ENCODE peak calls at places on chromosomes 6 and 20, in four cellular contexts. P, R, V and W are unnamed samples.

GRCh38 chr20:35669681-35670080 is 5.0 kb upstream of the CPNE1 start:
- DNase-seq in P (no peak), R (no peak), V (no peak), W (no peak)

GRCh38 chr6:155381856-155382690 is 67.8 kb upstream of the TFB1M start:
- DNase-seq in P (no peak), V (no peak), R (no peak), W (no peak)

GRCh38 chr6:137637161-137637560 is 143.0 kb upstream of the OLIG3 start:
- DNase-seq in V (no peak), P (peak; percentile 52), R (peak; percentile 43), W (no peak)

GRCh38 chr6:72466971-72467566 is 154.8 kb upstream of the KCNQ5 start:
- DNase-seq in P (no peak), R (no peak), V (no peak), W (no peak)

GRCh38 chr6:73182021-73182607 is 43.2 kb downstream of the KHDC1L start:
- DNase-seq in R (no peak), P (no peak), V (no peak), W (no peak)

GRCh38 chr6:119323478-119323877 is 26.1 kb downstream of the MAN1A1 start:
- DNase-seq in V (no peak), R (no peak), P (no peak), W (no peak)

GRCh38 chr6:26021350-26022165 is 59.0 kb downstream of the TRIM38 start:
- DNase-seq in R (peak; percentile 90), V (peak; percentile 85), P (peak; percentile 97), W (peak; percentile 82)

GRCh38 chr20:6045566-6045965 is 8.3 kb downstream of the LRRN4 start:
- DNase-seq in V (no peak), P (no peak), R (no peak), W (no peak)

GRCh38 chr6:30061766-30062458 is 847 bp downstream of the POLR1H start:
- DNase-seq in R (peak; percentile 27), P (peak; percentile 67), V (peak; percentile 20), W (no peak)

GRCh38 chr20:12108842-12109241 is 191.1 kb downstream of the BTBD3 start:
- DNase-seq in R (no peak), P (no peak), V (no peak), W (no peak)

GRCh38 chr6:122033564-122034181 is 365.8 kb upstream of the HSF2 start:
- DNase-seq in P (peak; percentile 61), R (no peak), V (no peak), W (no peak)

GRCh38 chr6:139752086-139752485 is 377.6 kb upstream of the CITED2 start:
- DNase-seq in R (no peak), P (no peak), V (no peak), W (no peak)

GRCh38 chr6:156991971-156992370 is 214.8 kb downstream of the ARID1B start:
- DNase-seq in V (no peak), P (peak; percentile 38), R (no peak), W (no peak)

GRCh38 chr20:19913927-19914614 is 103.1 kb upstream of the NAA20 start:
- DNase-seq in P (peak; percentile 22), V (no peak), R (peak; percentile 21), W (no peak)

GRCh38 chr6:79048611-79049010 is 29.4 kb downstream of the PHIP start:
- DNase-seq in P (peak; percentile 39), V (no peak), R (no peak), W (no peak)

GRCh38 chr6:35014341-35014740 is 125.3 kb downstream of the ANKS1A start:
- DNase-seq in R (no peak), P (no peak), V (no peak), W (no peak)

GRCh38 chr6:132131777-132132176 is 180.6 kb upstream of the CCN2 start:
- DNase-seq in R (peak; percentile 34), P (peak; percentile 61), V (no peak), W (no peak)

GRCh38 chr6:87200469-87201174 is 45.3 kb downstream of the ZNF292 start:
- DNase-seq in P (no peak), V (no peak), R (no peak), W (no peak)

GRCh38 chr6:100657678-100658330 is 193.1 kb upstream of the SIM1 start:
- DNase-seq in R (no peak), P (peak; percentile 53), V (no peak), W (no peak)

GRCh38 chr6:121201108-121201507 is 133.2 kb downstream of the TBC1D32 start:
- DNase-seq in P (no peak), R (no peak), V (no peak), W (no peak)

GRCh38 chr6:73290435-73290834 is 27.4 kb upstream of the KHDC1 start:
- DNase-seq in R (no peak), P (no peak), V (no peak), W (no peak)

GRCh38 chr6:85685713-85686112 is 43.0 kb upstream of the SYNCRIP start:
- DNase-seq in R (no peak), P (no peak), V (no peak), W (no peak)

GRCh38 chr6:53178837-53179432 is 30.3 kb upstream of the GCM1 start:
- DNase-seq in R (no peak), P (no peak), V (no peak), W (no peak)

GRCh38 chr20:54746796-54747195 is 271.4 kb downstream of the DOK5 start:
- DNase-seq in V (no peak), R (no peak), P (no peak), W (no peak)

GRCh38 chr6:168490757-168491156 is 49.8 kb downstream of the SMOC2 start:
- DNase-seq in R (no peak), V (no peak), P (no peak), W (no peak)

GRCh38 chr6:158852312-158853071 is 33.3 kb upstream of the EZR start:
- DNase-seq in R (no peak), P (no peak), V (no peak), W (no peak)